ENCODE peak calls at places on chromosomes 13 and 19, in seven cellular contexts. D is substantia nigra; C is NCI-H1417 treated with DMSO at 0.1 percent for 48 hours; A is tibial nerve; K is EL; W is naive thymus-derived CD8-positive, alpha-beta T cell; S is sciatic nerve. E is an unnamed sample.

GRCh38 chr13:93262729-93263128 is 36.1 kb downstream of the GPC6 start:
- DNase-seq in C (no peak), S (no peak), W (no peak), D (no peak), A (no peak), K (peak; percentile 86), E (no peak)

GRCh38 chr19:58581227-58582141 is 8.3 kb upstream of the MZF1 start:
- DNase-seq in D (no peak), C (no peak), W (peak; percentile 86), S (peak; percentile 95), K (peak; percentile 82), A (peak; percentile 89), E (peak; percentile 92)

GRCh38 chr13:27044837-27045570 is 126.6 kb downstream of the USP12 start:
- DNase-seq in A (no peak), W (peak; percentile 30), S (no peak), D (no peak), K (no peak), C (no peak), E (no peak)

GRCh38 chr19:7515471-7516226 is at the start of gene ZNF358:
- DNase-seq in S (peak; percentile 86), D (peak; percentile 77), W (no peak), A (peak; percentile 36), K (peak; percentile 67), C (peak; percentile 23), E (peak; percentile 74)

GRCh38 chr19:10516671-10517286 is 468 bp downstream of the S1PR5 start:
- DNase-seq in A (no peak), W (peak; percentile 25), S (no peak), D (no peak), K (peak; percentile 50), C (no peak), E (no peak)

GRCh38 chr13:59166174-59166573 is 997.6 kb downstream of the DIAPH3 start:
- DNase-seq in S (no peak), W (no peak), A (no peak), C (no peak), D (no peak), K (no peak), E (no peak)

GRCh38 chr19:39297931-39298634 is 1.9 kb downstream of the IFNL1 start:
- DNase-seq in K (no peak), W (peak; percentile 73), D (no peak), S (peak; percentile 53), A (no peak), C (no peak), E (no peak)

GRCh38 chr13:109336730-109337129 is 449.7 kb downstream of the IRS2 start:
- DNase-seq in D (no peak), K (peak; percentile 88), C (no peak), A (no peak), S (no peak), W (no peak), E (no peak)

GRCh38 chr13:70249332-70250064 is 141.2 kb upstream of the KLHL1 start:
- DNase-seq in D (no peak), C (no peak), K (no peak), W (no peak), S (no peak), A (no peak), E (no peak)

GRCh38 chr13:45511310-45512147 is 46.8 kb downstream of the COG3 start:
- DNase-seq in C (peak; percentile 4), A (peak; percentile 69), K (peak; percentile 72), W (peak; percentile 64), D (no peak), S (no peak), E (no peak)

GRCh38 chr13:40318366-40318765 is 348.1 kb downstream of the FOXO1 start:
- DNase-seq in K (no peak), S (peak; percentile 70), C (no peak), D (peak; percentile 22), A (no peak), W (no peak), E (no peak)

GRCh38 chr13:20921572-20921971 is 19.0 kb upstream of the XPO4 start:
- DNase-seq in A (no peak), S (no peak), C (no peak), W (no peak), K (no peak), D (no peak), E (no peak)

GRCh38 chr13:43026262-43026661 is 2.9 kb downstream of the DNAJC15 start:
- DNase-seq in C (no peak), K (no peak), W (no peak), A (no peak), D (no peak), S (no peak), E (no peak)

GRCh38 chr19:41595258-41595889 is 19.4 kb downstream of the CEACAM21 start:
- DNase-seq in S (peak; percentile 65), C (peak; percentile 12), W (peak; percentile 54), K (peak; percentile 79), A (peak; percentile 22), D (no peak), E (peak; percentile 61)

GRCh38 chr19:10961763-10962536 is 1.1 kb downstream of the SMARCA4 start:
- DNase-seq in D (no peak), S (no peak), W (no peak), C (no peak), A (no peak), K (peak; percentile 18), E (no peak)

GRCh38 chr19:57747472-57747807 is 825 bp downstream of the ZNF776 start:
- DNase-seq in C (no peak), W (no peak), A (no peak), K (no peak), S (no peak), D (no peak), E (no peak)

E was measured in right atrium auricular region.